ENCODE peak calls at places on chromosomes 12 and 14, in five cellular contexts. D is GM12865, K is tibial artery, T is right lobe of liver, R is cardiac muscle cell. M is an unnamed sample.

GRCh38 chr14:60862283-60862682 is 118.6 kb downstream of the TRMT5 start:
- DNase-seq in T (no peak), D (no peak), R (peak), K (peak), M (no peak)

GRCh38 chr12:22396735-22397134 is 62.2 kb upstream of the ST8SIA1 start:
- DNase-seq in T (no peak), K (no peak), D (no peak), R (no peak), M (no peak)

GRCh38 chr12:20368653-20369163 is 371 bp downstream of the PDE3A start:
- DNase-seq in D (no peak), R (peak), T (peak), K (peak), M (peak)

GRCh38 chr14:55107766-55108554 is 21.1 kb upstream of the LGALS3 start:
- DNase-seq in R (peak), K (peak), D (peak), T (peak), M (peak)

GRCh38 chr14:104107101-104107581 is 21.6 kb downstream of the ASPG start:
- DNase-seq in T (peak), D (no peak), K (no peak), R (no peak), M (no peak)

GRCh38 chr14:59301354-59301753 is 112.9 kb downstream of the DAAM1 start:
- DNase-seq in R (no peak), T (no peak), D (peak), K (no peak), M (peak)

GRCh38 chr12:47832263-47832933 is 12.7 kb upstream of the HDAC7 start:
- DNase-seq in D (no peak), K (no peak), T (no peak), R (no peak), M (peak)

GRCh38 chr12:115774148-115774905 is 503.2 kb downstream of the MED13L start:
- DNase-seq in T (no peak), R (no peak), D (no peak), K (no peak), M (no peak)

GRCh38 chr12:122499991-122500684 is 594 bp downstream of the ZCCHC8 start:
- DNase-seq in K (peak), T (peak), D (peak), R (peak), M (peak)

GRCh38 chr12:72226510-72226909 is 45.7 kb upstream of the TRHDE start:
- DNase-seq in T (no peak), K (no peak), R (no peak), D (no peak), M (no peak)

GRCh38 chr12:4202482-4202881 is 71.1 kb upstream of the CCND2 start:
- DNase-seq in K (no peak), D (no peak), T (no peak), R (no peak), M (no peak)

GRCh38 chr12:21776242-21776641 is 1.7 kb upstream of the KCNJ8 start:
- DNase-seq in D (no peak), T (no peak), K (no peak), R (no peak), M (no peak)

GRCh38 chr12:109915171-109916040 is 15.3 kb downstream of the TCHP start:
- DNase-seq in T (no peak), D (no peak), R (no peak), K (no peak), M (no peak)

DNA sequence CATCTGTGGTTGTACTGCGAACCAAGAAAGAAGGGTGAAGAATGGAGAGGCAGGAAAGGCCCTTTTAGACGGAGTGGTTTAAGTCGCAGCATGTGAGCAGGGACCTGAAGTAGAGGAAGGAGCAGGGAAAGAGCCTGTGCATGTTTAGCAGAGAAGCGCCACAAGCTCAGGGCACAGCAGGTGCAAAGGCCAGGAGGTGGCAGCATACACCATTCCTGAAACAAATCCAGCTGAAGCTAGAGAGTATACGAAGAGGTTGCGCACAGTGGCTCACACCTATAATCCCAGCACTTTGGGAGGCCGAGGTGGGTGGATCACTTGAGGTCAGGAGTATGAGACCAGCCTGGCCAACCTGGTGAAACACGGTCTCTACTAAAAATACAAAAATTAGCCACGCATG is 49.9 kb downstream of the HELB start:
- DNase-seq in R (peak), D (peak), T (no peak), K (no peak), M (no peak)
- TF ChIP-seq CTCF in R (peak), D (peak), T (peak), K (no peak), M (peak)

DNA sequence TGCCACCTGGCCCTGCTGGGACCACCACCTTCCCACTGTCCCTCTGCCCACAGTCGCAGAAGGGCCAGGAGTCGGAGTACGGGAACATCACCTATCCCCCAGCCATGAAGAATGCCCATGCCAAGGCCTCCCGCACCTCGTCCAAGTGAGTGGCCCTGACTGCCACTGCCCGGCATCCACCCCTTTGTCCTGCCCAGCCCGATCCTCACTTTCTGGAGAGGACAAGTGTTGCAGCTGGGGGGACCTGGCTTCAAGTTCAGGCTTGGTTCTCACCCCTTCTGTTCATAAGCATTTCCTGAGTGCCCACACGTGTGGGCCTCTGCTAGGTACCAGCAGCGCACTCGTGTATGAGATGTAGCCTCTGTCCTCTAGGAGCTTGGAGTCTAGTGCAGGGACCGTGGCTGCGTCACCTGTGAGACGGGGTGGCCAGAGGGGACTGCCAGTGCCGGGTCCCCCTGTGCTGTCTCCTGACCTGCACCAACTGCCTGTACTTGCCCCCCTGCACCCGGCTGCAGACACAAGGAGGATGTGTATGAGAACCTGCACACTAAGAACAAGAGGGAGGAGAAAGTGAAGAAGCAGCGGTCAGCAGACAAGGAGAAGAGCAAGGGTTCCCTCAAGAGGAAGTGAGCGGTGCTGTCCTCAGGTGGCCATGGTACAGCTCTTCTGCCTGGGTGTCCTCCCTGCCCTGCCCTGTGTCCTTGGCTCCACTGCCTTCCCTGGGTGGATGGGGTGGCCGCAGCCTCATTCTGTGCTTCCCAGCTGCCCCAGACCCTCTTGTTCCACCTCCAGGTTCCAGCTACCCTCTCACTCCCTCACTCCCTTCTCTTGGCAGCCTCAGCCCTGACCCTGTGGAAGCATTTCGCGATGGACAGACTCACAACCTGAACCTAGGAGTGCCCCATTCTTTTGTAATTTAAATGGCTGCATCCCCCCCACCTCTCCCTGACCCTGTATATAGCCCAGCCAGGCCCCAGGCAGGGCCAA is 9.4 kb downstream of the PTPN6 start:
- DNase-seq in R (peak), T (no peak), K (no peak), D (peak), M (peak)
- TF ChIP-seq CTCF in R (peak), T (no peak), K (no peak), D (peak), M (peak)

DNA sequence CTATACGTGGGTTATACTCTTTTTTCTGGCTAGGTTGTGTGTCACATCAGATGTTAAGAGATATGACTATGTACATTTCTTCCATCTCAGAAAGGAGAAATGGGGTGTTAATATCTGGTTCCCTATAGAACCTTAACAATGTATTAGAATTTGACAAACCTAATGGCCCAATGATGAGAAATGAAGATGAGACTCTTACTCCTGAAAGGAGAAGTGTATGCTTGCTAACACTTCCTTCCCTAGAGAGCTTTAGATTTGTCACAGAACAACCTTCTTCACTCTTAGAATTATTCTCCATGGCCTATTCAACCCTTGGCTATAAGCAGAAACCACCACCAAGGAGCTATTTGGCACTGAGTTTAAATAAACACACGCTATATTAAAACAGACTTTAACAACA is 839.6 kb downstream of the GALC start:
- DNase-seq in D (no peak), T (no peak), K (no peak), R (no peak), M (no peak)
- TF ChIP-seq CTCF in D (no peak), T (no peak), K (no peak), R (no peak), M (no peak)

GRCh38 chr14:85235868-85236267 is 294.1 kb upstream of the FLRT2 start:
- DNase-seq in D (no peak), R (no peak), K (no peak), T (no peak), M (no peak)

GRCh38 chr14:85234626-85235025 is 295.3 kb upstream of the FLRT2 start:
- DNase-seq in D (no peak), K (no peak), T (no peak), R (no peak), M (no peak)

DNA sequence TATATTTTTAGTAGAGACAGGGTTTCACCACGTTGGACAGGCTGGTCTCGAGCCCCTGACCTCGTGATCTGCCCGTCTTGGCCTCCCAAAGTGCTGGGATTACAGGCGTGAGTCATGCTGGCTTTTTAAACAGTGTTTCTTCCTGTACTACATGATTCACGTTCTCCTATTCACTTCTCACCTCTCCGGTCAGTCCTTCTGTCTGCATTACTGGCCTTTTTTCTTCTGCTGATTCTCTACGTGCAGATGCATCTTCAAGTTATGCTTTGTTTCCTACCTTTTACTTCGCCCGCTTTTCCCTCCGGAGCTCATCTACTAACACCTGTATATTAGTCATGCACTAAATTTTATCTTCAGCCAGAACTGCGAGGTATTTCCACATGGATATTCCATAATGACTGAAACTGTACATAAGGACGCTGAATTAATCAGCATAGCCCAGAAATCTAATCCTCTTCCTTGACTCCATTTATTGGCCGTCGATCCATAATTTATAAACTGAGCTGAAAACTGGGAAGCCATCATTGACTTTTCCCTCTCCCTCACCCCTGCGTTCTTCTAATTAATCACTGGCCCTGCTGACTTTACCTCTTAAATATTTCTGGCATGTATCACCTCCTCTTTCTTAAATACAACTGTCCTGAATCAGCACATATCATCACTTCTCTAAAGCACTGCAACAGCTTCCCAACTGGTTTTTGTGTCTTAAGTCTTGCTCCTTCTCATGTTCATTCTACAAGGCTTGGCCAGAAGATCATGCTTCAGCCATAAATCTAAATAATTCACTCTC is 296.0 kb upstream of the FLRT2 start:
- DNase-seq in K (no peak), D (no peak), R (peak), T (no peak), M (no peak)
- TF ChIP-seq CTCF in K (no peak), D (no peak), R (no peak), T (no peak), M (no peak)

DNA sequence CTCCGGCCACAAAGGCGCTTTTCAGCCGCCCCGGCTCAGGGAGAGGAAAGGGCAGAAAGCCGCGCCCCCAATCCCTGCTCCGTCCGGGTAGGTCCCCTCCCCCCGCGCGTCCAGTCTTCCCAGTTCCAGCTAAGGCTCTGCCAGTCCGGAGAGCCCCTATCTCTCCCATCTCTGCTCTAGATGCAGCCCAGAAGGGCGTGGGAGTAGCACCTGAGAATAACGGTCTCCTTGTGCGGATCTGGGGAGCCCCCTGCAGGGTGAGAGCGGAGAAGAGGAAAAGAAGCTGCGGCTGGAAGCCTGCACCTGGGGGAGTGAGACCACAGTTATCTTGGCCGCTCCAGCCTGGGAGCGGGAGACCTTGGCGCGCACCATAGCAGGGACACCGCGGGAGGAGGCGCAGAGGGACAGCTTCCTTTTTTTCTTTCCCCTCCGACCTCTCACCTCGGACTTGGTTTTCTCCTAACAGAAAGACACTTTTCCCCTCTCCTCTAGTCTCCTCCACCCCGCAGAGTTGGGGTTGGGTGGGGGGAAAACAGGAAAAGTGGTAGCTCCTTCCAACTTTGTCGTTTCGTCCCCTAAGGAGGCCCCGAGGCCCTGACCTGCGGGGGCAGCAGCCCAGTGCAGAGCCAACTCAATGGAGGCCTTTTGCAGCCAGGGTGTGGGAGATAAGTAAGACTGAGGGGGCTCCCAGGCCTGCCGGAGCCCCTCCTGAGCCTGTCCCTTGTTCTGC is 2.4 kb downstream of the DHH start:
- DNase-seq in R (peak), T (peak), K (no peak), D (peak), M (peak)
- TF ChIP-seq CTCF in R (peak), T (peak), K (no peak), D (peak), M (peak)

DNA sequence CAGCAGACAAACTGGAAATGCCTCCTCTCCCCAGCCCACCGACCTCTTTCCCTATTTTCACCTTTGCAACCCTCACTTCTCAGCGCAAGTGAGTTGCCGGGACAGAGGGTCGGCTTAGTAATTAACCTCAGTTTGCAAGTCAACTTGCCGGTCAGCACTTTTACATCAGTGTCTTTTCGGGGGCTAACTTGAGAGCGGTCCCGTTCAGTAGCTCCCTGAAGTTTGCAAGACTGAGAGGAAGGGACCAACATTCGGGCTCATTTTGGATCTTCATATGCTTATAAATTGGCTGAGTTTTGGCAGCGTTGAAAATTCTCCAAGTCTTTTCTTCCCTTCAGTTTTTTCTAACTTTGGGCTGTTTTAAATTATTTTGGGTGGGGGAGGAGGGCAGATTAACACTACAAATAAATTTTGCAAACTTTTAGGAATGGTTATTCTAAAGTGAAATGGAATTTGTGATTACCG is 846 bp downstream of the BRMS1L start:
- DNase-seq in T (no peak), D (no peak), R (no peak), K (no peak), M (no peak)
- TF ChIP-seq CTCF in T (no peak), D (no peak), R (no peak), K (no peak), M (no peak)